ENCODE peak calls at places on chromosome 14, in five cellular contexts. One of them, this sample, is unnamed.

GRCh38 chr14:88333036-88333435 is 10.0 kb upstream of the KCNK10 start:
- DNase-seq in thyroid gland: no peak
- DNase-seq in heart left ventricle: no peak
- DNase-seq in transverse colon: no peak
- DNase-seq in ascending aorta: no peak
- DNase-seq in this sample: no peak

GRCh38 chr14:103748539-103748867 is 32.9 kb downstream of the ZFYVE21 start:
- DNase-seq in thyroid gland: no peak
- DNase-seq in ascending aorta: no peak
- DNase-seq in transverse colon: no peak
- DNase-seq in heart left ventricle: no peak
- DNase-seq in this sample: no peak

GRCh38 chr14:66117600-66117999 is 368.6 kb upstream of the CCDC196 start:
- DNase-seq in transverse colon: no peak
- DNase-seq in heart left ventricle: no peak
- DNase-seq in ascending aorta: no peak
- DNase-seq in thyroid gland: no peak
- DNase-seq in this sample: no peak

GRCh38 chr14:37591311-37591940 is 3.6 kb downstream of the FOXA1 start:
- DNase-seq in thyroid gland: no peak
- DNase-seq in ascending aorta: no peak
- DNase-seq in heart left ventricle: no peak
- DNase-seq in transverse colon: peak; percentile 51
- DNase-seq in this sample: no peak

GRCh38 chr14:34325493-34325892 is 136.5 kb downstream of the SPTSSA start:
- DNase-seq in thyroid gland: no peak
- DNase-seq in ascending aorta: no peak
- DNase-seq in transverse colon: no peak
- DNase-seq in heart left ventricle: no peak
- DNase-seq in this sample: peak; percentile 33

GRCh38 chr14:74401504-74402241 is 24.3 kb downstream of the SYNDIG1L start:
- DNase-seq in ascending aorta: no peak
- DNase-seq in heart left ventricle: peak; percentile 45
- DNase-seq in thyroid gland: peak; percentile 38
- DNase-seq in transverse colon: peak; percentile 62
- DNase-seq in this sample: peak; percentile 86

GRCh38 chr14:101875726-101876268 is 88.6 kb upstream of the DYNC1H1 start:
- DNase-seq in thyroid gland: no peak
- DNase-seq in ascending aorta: no peak
- DNase-seq in heart left ventricle: no peak
- DNase-seq in transverse colon: no peak
- DNase-seq in this sample: no peak

GRCh38 chr14:20620798-20621478 is 20.6 kb downstream of the OR6S1 start:
- DNase-seq in transverse colon: no peak
- DNase-seq in thyroid gland: no peak
- DNase-seq in ascending aorta: no peak
- DNase-seq in heart left ventricle: no peak
- DNase-seq in this sample: no peak

GRCh38 chr14:39107624-39108023 is 4.6 kb upstream of the SEC23A start:
- DNase-seq in ascending aorta: no peak
- DNase-seq in thyroid gland: no peak
- DNase-seq in heart left ventricle: no peak
- DNase-seq in transverse colon: no peak
- DNase-seq in this sample: peak; percentile 16

GRCh38 chr14:29054119-29054518 is 287.5 kb downstream of the FOXG1 start:
- DNase-seq in thyroid gland: no peak
- DNase-seq in transverse colon: no peak
- DNase-seq in ascending aorta: no peak
- DNase-seq in heart left ventricle: no peak
- DNase-seq in this sample: no peak

GRCh38 chr14:78178971-78179370 is 8.8 kb downstream of the NRXN3 start:
- DNase-seq in transverse colon: no peak
- DNase-seq in heart left ventricle: no peak
- DNase-seq in ascending aorta: no peak
- DNase-seq in thyroid gland: no peak
- DNase-seq in this sample: no peak

GRCh38 chr14:21985081-21985480 is 311.5 kb upstream of the OR4E1 start:
- DNase-seq in transverse colon: no peak
- DNase-seq in heart left ventricle: no peak
- DNase-seq in ascending aorta: no peak
- DNase-seq in thyroid gland: no peak
- DNase-seq in this sample: peak; percentile 7

GRCh38 chr14:62179367-62180018 is 417.3 kb downstream of the SNAPC1 start:
- DNase-seq in thyroid gland: peak; percentile 52
- DNase-seq in transverse colon: peak; percentile 15
- DNase-seq in ascending aorta: no peak
- DNase-seq in heart left ventricle: peak; percentile 35
- DNase-seq in this sample: peak; percentile 92

GRCh38 chr14:56482306-56482705 is 97.3 kb upstream of the TMEM260 start:
- DNase-seq in transverse colon: no peak
- DNase-seq in thyroid gland: no peak
- DNase-seq in heart left ventricle: no peak
- DNase-seq in ascending aorta: no peak
- DNase-seq in this sample: peak; percentile 51

GRCh38 chr14:89845346-89845745 is 109.2 kb downstream of the EFCAB11 start:
- DNase-seq in thyroid gland: no peak
- DNase-seq in ascending aorta: no peak
- DNase-seq in transverse colon: no peak
- DNase-seq in heart left ventricle: no peak
- DNase-seq in this sample: peak; percentile 85

GRCh38 chr14:89849931-89850330 is 104.6 kb downstream of the EFCAB11 start:
- DNase-seq in ascending aorta: no peak
- DNase-seq in transverse colon: no peak
- DNase-seq in thyroid gland: no peak
- DNase-seq in heart left ventricle: no peak
- DNase-seq in this sample: no peak

GRCh38 chr14:89844508-89844907 is 110.0 kb downstream of the EFCAB11 start:
- DNase-seq in heart left ventricle: no peak
- DNase-seq in transverse colon: no peak
- DNase-seq in thyroid gland: no peak
- DNase-seq in ascending aorta: no peak
- DNase-seq in this sample: no peak

GRCh38 chr14:89851031-89851430 is 103.5 kb downstream of the EFCAB11 start:
- DNase-seq in ascending aorta: no peak
- DNase-seq in heart left ventricle: no peak
- DNase-seq in thyroid gland: no peak
- DNase-seq in transverse colon: no peak
- DNase-seq in this sample: no peak

GRCh38 chr14:89848165-89848564 is 106.4 kb downstream of the EFCAB11 start:
- DNase-seq in thyroid gland: no peak
- DNase-seq in ascending aorta: no peak
- DNase-seq in heart left ventricle: no peak
- DNase-seq in transverse colon: no peak
- DNase-seq in this sample: no peak
- TF ChIP-seq CTCF in thyroid gland: no peak
- TF ChIP-seq CTCF in ascending aorta: peak; percentile 58
- TF ChIP-seq CTCF in heart left ventricle: peak; percentile 20
- TF ChIP-seq CTCF in transverse colon: peak; percentile 18
- TF ChIP-seq CTCF in this sample: peak; percentile 48

GRCh38 chr14:76377675-76378074 is 1.7 kb downstream of the ESRRB start:
- DNase-seq in ascending aorta: no peak
- DNase-seq in transverse colon: no peak
- DNase-seq in heart left ventricle: no peak
- DNase-seq in thyroid gland: no peak
- DNase-seq in this sample: no peak

GRCh38 chr14:76375484-76375883 is 453 bp upstream of the ESRRB start:
- DNase-seq in thyroid gland: no peak
- DNase-seq in ascending aorta: no peak
- DNase-seq in transverse colon: no peak
- DNase-seq in heart left ventricle: no peak
- DNase-seq in this sample: no peak

GRCh38 chr14:76376878-76377523 is 1.1 kb downstream of the ESRRB start:
- DNase-seq in ascending aorta: no peak
- DNase-seq in heart left ventricle: no peak
- DNase-seq in transverse colon: no peak
- DNase-seq in thyroid gland: no peak
- DNase-seq in this sample: no peak

GRCh38 chr14:76376001-76376404 is at the start of gene ESRRB:
- DNase-seq in thyroid gland: no peak
- DNase-seq in heart left ventricle: no peak
- DNase-seq in transverse colon: no peak
- DNase-seq in ascending aorta: no peak
- DNase-seq in this sample: peak; percentile 39

DNA sequence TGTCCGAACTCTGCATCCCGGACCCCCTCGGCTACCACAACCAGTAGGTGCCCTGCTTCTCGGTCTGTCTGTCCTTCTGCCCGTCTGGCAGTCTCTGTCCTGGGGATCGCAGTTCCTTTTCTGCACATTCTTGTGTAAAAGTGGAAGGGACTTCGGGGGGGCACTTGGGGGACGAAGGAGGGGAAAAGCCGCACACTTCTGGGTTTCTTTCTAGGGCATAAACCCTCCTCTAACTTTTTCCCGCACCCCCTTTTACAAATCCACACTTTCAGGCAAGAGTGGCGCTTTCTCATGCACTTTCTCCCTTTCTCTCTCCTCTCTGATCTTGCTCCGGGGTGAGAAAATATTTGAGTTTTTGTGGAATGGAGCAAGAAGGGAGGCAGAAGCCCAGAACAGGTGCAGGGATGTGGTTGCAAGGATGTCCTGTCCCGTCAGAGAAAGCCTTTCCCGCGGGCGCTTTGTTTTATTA is 506 bp downstream of the ESRRB start:
- DNase-seq in ascending aorta: no peak
- DNase-seq in transverse colon: no peak
- DNase-seq in heart left ventricle: no peak
- DNase-seq in thyroid gland: no peak
- DNase-seq in this sample: no peak
- H3K4me3 ChIP-seq in ascending aorta: peak overlapping the region; percentile 36
- H3K4me3 ChIP-seq in transverse colon: no peak overlapping the region
- H3K4me3 ChIP-seq in heart left ventricle: peak overlapping the region; percentile 46
- H3K4me3 ChIP-seq in thyroid gland: no peak overlapping the region
- H3K4me3 ChIP-seq in this sample: peak overlapping the region; percentile 41

GRCh38 chr14:53140585-53140984 is 12.5 kb downstream of the DDHD1 start:
- DNase-seq in ascending aorta: no peak
- DNase-seq in transverse colon: no peak
- DNase-seq in heart left ventricle: no peak
- DNase-seq in thyroid gland: no peak
- DNase-seq in this sample: no peak

GRCh38 chr14:53137559-53137958 is 15.6 kb downstream of the DDHD1 start:
- DNase-seq in thyroid gland: no peak
- DNase-seq in heart left ventricle: no peak
- DNase-seq in ascending aorta: no peak
- DNase-seq in transverse colon: no peak
- DNase-seq in this sample: no peak
- H3K9me3 ChIP-seq in thyroid gland: no peaks in the 10 kb centered on the region
- H3K9me3 ChIP-seq in heart left ventricle: peaks cover 46% of the 10 kb centered on the region
- H3K9me3 ChIP-seq in ascending aorta: peaks cover 23% of the 10 kb centered on the region
- H3K9me3 ChIP-seq in transverse colon: peaks cover 37% of the 10 kb centered on the region
- H3K9me3 ChIP-seq in this sample: no peaks in the 10 kb centered on the region

DNA sequence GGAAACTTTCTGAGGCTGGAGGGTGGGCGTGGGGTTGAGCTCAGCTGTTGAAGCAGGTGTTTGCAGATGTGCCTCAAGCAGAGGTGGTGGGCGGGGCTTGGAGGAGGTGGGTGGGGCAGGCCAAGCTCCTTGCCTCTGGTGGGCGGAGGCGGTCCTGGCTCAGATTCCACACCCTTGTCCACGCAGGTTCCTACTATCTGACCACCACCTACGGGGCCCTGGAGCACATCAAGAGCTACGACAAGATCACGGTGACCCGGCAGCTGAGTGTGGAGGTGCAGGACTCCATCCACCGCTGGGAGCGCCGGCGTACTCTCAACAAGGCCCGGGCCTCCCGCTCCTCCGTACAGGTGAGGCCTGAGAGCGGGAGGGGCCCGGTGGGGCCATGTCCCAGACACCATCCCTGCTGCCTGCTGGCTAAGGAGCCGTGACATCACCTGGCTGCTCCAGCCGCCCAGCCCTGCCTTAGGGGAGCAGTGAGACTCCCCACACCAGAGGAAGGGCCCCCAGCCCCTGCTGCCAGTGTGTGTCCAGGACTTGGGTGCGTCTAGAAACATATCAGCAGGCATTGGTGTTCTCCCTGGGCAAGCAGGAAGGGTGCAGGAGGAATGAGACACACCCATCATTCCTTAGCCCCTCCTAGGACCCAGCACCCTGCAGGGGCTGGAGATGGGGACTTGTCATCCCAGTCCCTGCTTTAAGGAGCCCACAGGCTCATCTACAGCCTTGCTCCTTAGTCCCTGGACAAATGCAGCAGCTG is 63.4 kb downstream of the LGMN start:
- DNase-seq in transverse colon: no peak
- DNase-seq in heart left ventricle: no peak
- DNase-seq in ascending aorta: no peak
- DNase-seq in thyroid gland: peak; percentile 20
- DNase-seq in this sample: no peak
- TF ChIP-seq CTCF in transverse colon: no peak
- TF ChIP-seq CTCF in heart left ventricle: no peak
- TF ChIP-seq CTCF in ascending aorta: no peak
- TF ChIP-seq CTCF in thyroid gland: no peak
- TF ChIP-seq CTCF in this sample: no peak

GRCh38 chr14:60505448-60505847 is 3.5 kb upstream of the SIX6 start:
- DNase-seq in ascending aorta: no peak
- DNase-seq in thyroid gland: no peak
- DNase-seq in transverse colon: no peak
- DNase-seq in heart left ventricle: no peak
- DNase-seq in this sample: no peak

GRCh38 chr14:60506985-60507829 is 1.7 kb upstream of the SIX6 start:
- DNase-seq in heart left ventricle: no peak
- DNase-seq in thyroid gland: no peak
- DNase-seq in transverse colon: no peak
- DNase-seq in ascending aorta: no peak
- DNase-seq in this sample: no peak

GRCh38 chr14:60508363-60508706 is 611 bp upstream of the SIX6 start:
- DNase-seq in ascending aorta: no peak
- DNase-seq in transverse colon: no peak
- DNase-seq in heart left ventricle: no peak
- DNase-seq in thyroid gland: no peak
- DNase-seq in this sample: no peak

GRCh38 chr14:60506010-60506409 is 2.9 kb upstream of the SIX6 start:
- DNase-seq in heart left ventricle: no peak
- DNase-seq in thyroid gland: no peak
- DNase-seq in ascending aorta: no peak
- DNase-seq in transverse colon: no peak
- DNase-seq in this sample: no peak

DNA sequence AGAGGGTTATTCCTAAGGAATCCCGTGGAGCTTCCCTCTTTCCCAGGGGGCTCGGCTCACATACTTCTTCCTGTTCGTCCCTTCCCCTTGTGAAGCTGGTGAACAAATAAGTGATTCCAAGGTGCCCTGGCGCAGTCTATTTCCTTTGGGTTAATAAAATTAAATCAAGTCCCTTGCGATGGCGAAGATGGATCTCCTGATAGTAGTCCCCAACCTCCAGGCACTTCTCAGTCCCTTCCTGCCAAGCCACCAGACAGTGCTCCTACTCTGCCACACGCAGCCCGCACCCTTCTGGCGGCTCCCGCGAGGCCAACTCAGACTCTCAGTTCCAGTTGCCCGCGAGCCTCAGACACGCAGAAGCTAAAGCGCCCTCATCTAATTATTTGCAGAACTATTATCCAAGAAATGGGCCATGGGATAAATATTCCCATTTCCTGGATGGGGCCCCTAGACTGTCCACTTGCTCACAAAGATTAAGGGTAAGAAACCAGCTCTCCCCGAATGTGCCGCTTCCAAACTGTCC is 2.4 kb upstream of the SIX6 start:
- DNase-seq in transverse colon: no peak
- DNase-seq in ascending aorta: no peak
- DNase-seq in thyroid gland: no peak
- DNase-seq in heart left ventricle: no peak
- DNase-seq in this sample: no peak
- H3K4me3 ChIP-seq in transverse colon: no peak overlapping the region
- H3K4me3 ChIP-seq in ascending aorta: no peak overlapping the region
- H3K4me3 ChIP-seq in thyroid gland: no peak overlapping the region
- H3K4me3 ChIP-seq in heart left ventricle: no peak overlapping the region
- H3K4me3 ChIP-seq in this sample: no peak overlapping the region

GRCh38 chr14:100807979-100808734 is 17.8 kb upstream of the MEG3 start:
- DNase-seq in ascending aorta: no peak
- DNase-seq in transverse colon: no peak
- DNase-seq in heart left ventricle: no peak
- DNase-seq in thyroid gland: no peak
- DNase-seq in this sample: no peak
- H3K9me3 ChIP-seq in ascending aorta: no peaks in the 10 kb centered on the region
- H3K9me3 ChIP-seq in transverse colon: peaks cover 13% of the 10 kb centered on the region
- H3K9me3 ChIP-seq in heart left ventricle: peaks cover 9% of the 10 kb centered on the region
- H3K9me3 ChIP-seq in thyroid gland: no peaks in the 10 kb centered on the region
- H3K9me3 ChIP-seq in this sample: no peaks in the 10 kb centered on the region